ENCODE peak calls at places on chromosomes 13 and 19, in nine cellular contexts. V is glutamatergic neuron, U is mesothelial cell of epicardium, X is AG10803, G is CD14-positive monocyte, J is fibroblast of the aortic adventitia, T is mucosa of descending colon, F is spleen, B is B cell. W is an unnamed sample.

GRCh38 chr19:46629546-46630025 is 4.7 kb upstream of the PTGIR start:
- DNase-seq in T (no peak), F (peak; percentile 82), X (no peak), G (no peak), U (no peak), V (no peak), B (no peak), J (no peak), W (no peak)

GRCh38 chr13:24038405-24038804 is 122.1 kb upstream of the SPATA13 start:
- DNase-seq in B (no peak), F (no peak), X (no peak), J (no peak), U (no peak), V (no peak), G (no peak), T (no peak), W (peak; percentile 57)

GRCh38 chr19:56147307-56147706 is 6.2 kb downstream of the ZNF444 start:
- DNase-seq in X (no peak), B (no peak), G (no peak), U (no peak), J (no peak), T (no peak), F (no peak), V (peak; percentile 47), W (no peak)

GRCh38 chr13:61563645-61564044 is 148.0 kb upstream of the PCDH20 start:
- DNase-seq in U (no peak), G (no peak), X (no peak), F (no peak), T (no peak), V (no peak), B (no peak), J (no peak), W (no peak)

GRCh38 chr13:98517576-98518310 is 59.2 kb downstream of the STK24 start:
- DNase-seq in T (no peak), U (no peak), X (no peak), J (no peak), G (no peak), B (peak; percentile 53), F (no peak), V (no peak), W (peak; percentile 67)

GRCh38 chr13:59391696-59392095 is 772.0 kb downstream of the DIAPH3 start:
- DNase-seq in T (peak; percentile 85), X (peak; percentile 73), B (peak; percentile 68), G (no peak), U (no peak), V (peak; percentile 28), F (no peak), J (peak; percentile 77), W (peak; percentile 68)

GRCh38 chr13:47426126-47426849 is 529.4 kb upstream of the HTR2A start:
- DNase-seq in X (peak; percentile 88), T (peak; percentile 2), B (no peak), J (peak; percentile 88), U (no peak), F (no peak), V (no peak), G (no peak), W (no peak)

GRCh38 chr13:50026788-50027473 is 11.7 kb downstream of the KCNRG start:
- DNase-seq in G (no peak), B (peak; percentile 41), F (no peak), T (no peak), U (no peak), V (no peak), J (no peak), X (no peak), W (no peak)

GRCh38 chr19:46944918-46945628 is 74.6 kb upstream of the NPAS1 start:
- DNase-seq in X (peak; percentile 69), J (peak; percentile 43), B (no peak), U (peak; percentile 23), V (peak; percentile 85), F (no peak), T (peak; percentile 53), G (no peak), W (no peak)

GRCh38 chr19:46221981-46222610 is 7.4 kb upstream of the IGFL1 start:
- DNase-seq in U (no peak), T (no peak), J (peak; percentile 66), G (no peak), V (no peak), F (no peak), B (no peak), X (peak; percentile 57), W (no peak)

GRCh38 chr13:113427562-113428468 is 25.5 kb downstream of the ADPRHL1 start:
- DNase-seq in U (no peak), G (no peak), F (no peak), X (peak; percentile 43), J (peak; percentile 52), T (no peak), B (no peak), V (no peak), W (no peak)

GRCh38 chr13:94232956-94233355 is 246.5 kb downstream of the DCT start:
- DNase-seq in F (no peak), T (no peak), U (no peak), G (no peak), J (peak; percentile 33), V (no peak), X (no peak), B (no peak), W (no peak)

DNA sequence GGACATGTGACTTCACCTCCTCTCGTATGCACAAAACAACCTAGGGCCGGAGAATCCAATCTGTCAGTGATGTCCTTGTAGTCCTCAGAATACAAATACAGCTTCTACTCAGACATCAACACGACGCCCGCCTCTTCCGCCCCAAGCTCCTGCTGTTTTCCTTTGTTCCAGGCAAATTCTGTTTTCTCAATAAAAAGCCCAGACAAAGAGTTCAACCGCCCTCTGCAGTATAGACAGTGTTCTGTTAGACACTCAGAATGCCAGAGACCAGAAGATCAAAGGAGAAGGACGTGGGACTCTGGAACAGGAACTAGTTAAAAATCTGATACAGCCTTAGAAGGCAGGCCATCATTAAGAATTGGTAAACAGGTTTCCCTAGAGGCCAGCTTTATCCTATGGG is 42.0 kb upstream of the GGACT start:
- DNase-seq in X (no peak), T (no peak), J (no peak), U (no peak), F (no peak), V (no peak), B (no peak), G (no peak), W (no peak)
- TF ChIP-seq CTCF in X (no peak), T (no peak), J (no peak), U (no peak), F (no peak), V (no peak), B (no peak), G (no peak), W (no peak)

DNA sequence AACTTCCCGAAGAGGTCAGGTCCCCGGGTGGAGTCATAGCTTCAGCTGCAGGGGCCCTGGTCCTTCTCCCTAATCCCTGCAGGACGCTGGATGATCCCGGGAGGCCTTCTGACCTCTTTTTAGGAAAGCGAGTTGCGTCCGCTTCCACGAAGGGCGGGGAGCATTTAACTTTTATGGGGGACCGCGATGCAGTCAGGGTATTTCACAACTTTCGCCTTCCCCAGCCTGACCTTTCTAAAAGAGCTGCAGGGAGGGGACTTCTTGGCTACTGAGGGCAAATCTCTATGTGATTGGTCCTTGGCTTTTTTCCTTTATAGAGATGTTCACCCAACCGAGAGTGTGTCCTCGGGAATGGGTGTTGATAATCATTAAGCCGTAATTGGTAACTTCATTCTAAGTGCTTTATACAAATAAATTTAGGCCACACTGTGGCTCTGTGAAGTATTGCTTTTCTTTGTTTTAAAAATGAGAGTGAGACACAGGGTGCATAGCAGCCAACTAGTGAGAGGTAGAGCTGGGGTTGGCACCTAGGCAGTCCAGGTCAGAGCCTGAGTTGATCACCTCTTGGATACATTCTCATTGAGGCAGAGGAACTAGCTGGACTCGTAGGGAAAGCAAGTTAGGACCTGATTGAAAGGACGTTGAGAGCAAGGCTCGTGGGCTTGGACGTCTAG is 841 bp downstream of the ZNF230 start:
- DNase-seq in J (peak; percentile 11), F (peak; percentile 72), V (no peak), B (peak; percentile 17), G (no peak), U (no peak), X (no peak), T (peak; percentile 13), W (peak; percentile 25)
- TF ChIP-seq CTCF in J (peak; percentile 14), F (no peak), V (no peak), B (peak; percentile 24), G (peak; percentile 17), U (no peak), X (no peak), T (no peak), W (peak; percentile 48)

GRCh38 chr13:110391273-110391672 is 84.2 kb downstream of the COL4A2 start:
- DNase-seq in J (peak; percentile 47), U (no peak), V (no peak), T (no peak), X (no peak), F (no peak), G (no peak), B (no peak), W (no peak)

GRCh38 chr13:110394371-110394841 is 87.3 kb downstream of the COL4A2 start:
- DNase-seq in V (no peak), U (no peak), X (no peak), F (no peak), G (no peak), T (no peak), B (no peak), J (no peak), W (no peak)

GRCh38 chr13:110390572-110390971 is 83.5 kb downstream of the COL4A2 start:
- DNase-seq in B (no peak), V (no peak), U (no peak), G (no peak), F (no peak), J (peak; percentile 45), X (peak; percentile 84), T (no peak), W (no peak)

GRCh38 chr13:110393761-110394160 is 86.7 kb downstream of the COL4A2 start:
- DNase-seq in G (no peak), U (no peak), X (no peak), T (no peak), B (no peak), J (no peak), F (no peak), V (no peak), W (no peak)

DNA sequence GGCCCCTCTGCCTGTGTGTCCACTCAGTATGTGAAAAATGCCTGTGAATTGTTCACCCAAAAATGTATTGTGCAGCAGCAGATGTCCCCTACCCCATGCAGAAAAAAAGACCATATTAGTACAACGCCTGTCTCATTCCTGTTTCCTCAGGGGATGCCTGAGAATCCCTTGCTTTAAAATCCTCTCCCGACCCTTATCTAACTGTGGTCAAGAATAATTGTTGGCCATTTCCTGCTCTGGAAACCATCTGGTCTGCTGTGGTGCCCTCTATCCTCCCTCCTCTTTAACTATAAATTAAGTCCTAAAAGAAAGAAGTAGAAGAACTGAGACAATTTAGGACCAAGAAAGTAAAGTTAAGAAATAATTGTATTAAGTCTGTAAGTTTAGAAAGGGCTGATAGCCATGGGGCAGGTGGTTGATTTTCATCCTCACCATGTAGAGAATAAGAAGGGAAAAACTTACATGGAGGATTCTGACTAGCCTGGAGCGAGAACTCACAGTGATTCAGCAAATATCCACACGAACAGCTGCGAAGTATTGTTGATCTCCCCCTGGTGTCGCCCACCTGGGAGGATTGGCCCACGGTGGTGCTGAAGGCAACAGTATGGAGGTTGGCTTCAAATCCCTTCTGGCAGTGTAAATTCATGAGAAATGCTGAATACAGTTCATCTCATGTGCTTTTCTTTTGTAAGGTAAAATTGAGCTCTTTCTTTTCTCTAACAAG is 85.6 kb downstream of the COL4A2 start:
- DNase-seq in G (no peak), J (peak; percentile 84), X (peak; percentile 88), B (no peak), F (no peak), V (no peak), U (no peak), T (no peak), W (no peak)
- TF ChIP-seq CTCF in G (no peak), J (no peak), X (no peak), B (no peak), F (no peak), V (no peak), U (no peak), T (no peak), W (no peak)

GRCh38 chr13:102197193-102197592 is 204.7 kb downstream of the FGF14 start:
- DNase-seq in X (no peak), T (no peak), G (no peak), F (no peak), U (no peak), V (no peak), B (no peak), J (peak; percentile 12), W (peak; percentile 3)
- TF ChIP-seq CTCF in X (peak; percentile 10), T (no peak), G (no peak), F (no peak), U (no peak), V (no peak), B (no peak), J (peak; percentile 20), W (no peak)

W was measured in activated CD8-positive, alpha-beta T cell treated with anti-CD3 and anti-CD28 coated beads for 36 hours.